ENCODE peak calls at places on chromosomes 11 and 22, in nine cellular contexts. G is left lung; C is HepG2; S is heart right ventricle; E is CD8-positive, alpha-beta T cell; Y is AG09309; Q is colonic mucosa; K is choroid plexus epithelial cell; M is dorsolateral prefrontal cortex. V is an unnamed sample.

GRCh38 chr11:37109205-37109585 is 511.2 kb upstream of the RAG2 start:
- DNase-seq in G (no peak), C (no peak), S (no peak), E (no peak), Y (no peak), Q (no peak), K (no peak), M (no peak), V (peak)

GRCh38 chr11:61698173-61698965 is 18.2 kb downstream of the DAGLA start:
- DNase-seq in G (no peak), C (no peak), S (no peak), E (no peak), Y (no peak), Q (no peak), K (no peak), M (peak), V (no peak)

GRCh38 chr11:34262601-34263081 is 95.2 kb downstream of the ABTB2 start:
- DNase-seq in G (no peak), C (no peak), S (no peak), E (no peak), Y (no peak), Q (no peak), K (no peak), M (no peak), V (no peak)

GRCh38 chr11:35539781-35540281 is 14.4 kb upstream of the PAMR1 start:
- DNase-seq in G (no peak), C (no peak), S (peak), E (no peak), Y (peak), Q (peak), K (peak), M (no peak), V (peak)

GRCh38 chr11:87675993-87676392 is 499.2 kb downstream of the RAB38 start:
- DNase-seq in G (no peak), C (no peak), S (no peak), E (no peak), Y (no peak), Q (no peak), K (no peak), M (no peak), V (no peak)

GRCh38 chr11:19803506-19803998 is 90.9 kb downstream of the NAV2 start:
- DNase-seq in G (no peak), C (no peak), S (no peak), E (no peak), Y (no peak), Q (peak), K (no peak), M (no peak), V (no peak)

GRCh38 chr11:57219021-57219627 is 17.9 kb downstream of the APLNR start:
- DNase-seq in G (no peak), C (no peak), S (no peak), E (no peak), Y (no peak), Q (no peak), K (peak), M (no peak), V (peak)

GRCh38 chr11:67519726-67520125 is 3.5 kb downstream of the CABP2 start:
- DNase-seq in G (peak), C (no peak), S (no peak), E (no peak), Y (no peak), Q (no peak), K (no peak), M (no peak), V (no peak)

GRCh38 chr11:40274017-40274416 is 1185.4 kb downstream of the LRRC4C start:
- DNase-seq in G (no peak), C (no peak), S (no peak), E (no peak), Y (no peak), Q (no peak), K (peak), M (no peak), V (peak)

GRCh38 chr22:28750471-28750881 is 8.6 kb downstream of the HSCB start:
- DNase-seq in G (no peak), C (no peak), S (no peak), E (no peak), Y (no peak), Q (no peak), K (peak), M (no peak), V (peak)

GRCh38 chr11:113397821-113398220 is 10.2 kb downstream of the ANKK1 start:
- DNase-seq in G (no peak), C (no peak), S (no peak), E (no peak), Y (no peak), Q (no peak), K (no peak), M (no peak), V (no peak)

GRCh38 chr11:112227471-112227870 is 1.2 kb downstream of the PTS start:
- DNase-seq in G (no peak), C (no peak), S (no peak), E (no peak), Y (no peak), Q (no peak), K (no peak), M (no peak), V (no peak)

GRCh38 chr22:38193580-38193979 is 8.2 kb upstream of the MAFF start:
- DNase-seq in G (no peak), C (no peak), S (peak), E (no peak), Y (no peak), Q (no peak), K (no peak), M (no peak), V (peak)

GRCh38 chr11:73240190-73240781 is 22.2 kb downstream of the P2RY2 start:
- DNase-seq in G (no peak), C (no peak), S (peak), E (no peak), Y (peak), Q (no peak), K (peak), M (peak), V (peak)

GRCh38 chr11:28673687-28674431 is 565.7 kb downstream of the METTL15 start:
- DNase-seq in G (no peak), C (no peak), S (no peak), E (no peak), Y (peak), Q (no peak), K (no peak), M (no peak), V (no peak)

GRCh38 chr11:34126959-34127848 is 21.8 kb downstream of the NAT10 start:
- DNase-seq in G (no peak), C (no peak), S (no peak), E (no peak), Y (no peak), Q (no peak), K (no peak), M (no peak), V (no peak)

GRCh38 chr11:131897247-131897646 is 526.8 kb downstream of the NTM start:
- DNase-seq in G (no peak), C (no peak), S (no peak), E (no peak), Y (no peak), Q (no peak), K (no peak), M (no peak), V (no peak)

GRCh38 chr22:47154621-47155081 is 392.2 kb downstream of the TBC1D22A start:
- DNase-seq in G (no peak), C (no peak), S (peak), E (no peak), Y (peak), Q (no peak), K (peak), M (peak), V (peak)

GRCh38 chr22:23156286-23156685 is 11.0 kb downstream of the RAB36 start:
- DNase-seq in G (no peak), C (no peak), S (no peak), E (no peak), Y (no peak), Q (no peak), K (no peak), M (no peak), V (no peak)

GRCh38 chr11:67651976-67652895 is 1.7 kb upstream of the ACY3 start:
- DNase-seq in G (peak), C (no peak), S (no peak), E (no peak), Y (no peak), Q (no peak), K (no peak), M (no peak), V (peak)

GRCh38 chr11:132332521-132332920 is 962.1 kb downstream of the NTM start:
- DNase-seq in G (no peak), C (no peak), S (no peak), E (no peak), Y (no peak), Q (no peak), K (no peak), M (no peak), V (no peak)

GRCh38 chr22:22045576-22046335 is 63.2 kb upstream of the TOP3B start:
- DNase-seq in G (no peak), C (no peak), S (no peak), E (no peak), Y (no peak), Q (no peak), K (no peak), M (no peak), V (no peak)

GRCh38 chr11:125123947-125124633 is 12.7 kb upstream of the TMEM218 start:
- DNase-seq in G (no peak), C (peak), S (peak), E (no peak), Y (no peak), Q (peak), K (peak), M (no peak), V (peak)

GRCh38 chr11:35059040-35059439 is 79.9 kb upstream of the CD44 start:
- DNase-seq in G (no peak), C (no peak), S (no peak), E (no peak), Y (no peak), Q (no peak), K (no peak), M (no peak), V (no peak)

DNA sequence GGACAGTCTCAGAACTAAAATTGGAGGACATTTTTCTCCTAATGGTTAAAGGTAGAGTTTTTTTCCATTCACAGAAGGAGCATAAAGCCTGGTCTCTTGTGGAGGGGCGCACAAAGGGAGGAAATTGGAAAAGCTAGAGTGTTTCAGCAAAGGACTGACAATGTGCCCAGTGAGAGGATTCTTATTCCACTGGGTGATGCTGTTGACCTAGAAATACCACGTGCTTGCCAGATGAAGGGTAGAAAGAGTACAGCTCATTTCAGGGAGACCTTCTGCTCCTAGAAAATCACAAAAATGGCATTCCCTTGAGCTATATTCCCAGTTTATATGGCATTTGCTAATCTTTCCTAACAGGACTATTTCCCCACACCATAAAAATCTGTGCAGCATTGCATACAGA is 21.1 kb downstream of the MS4A6E start:
- DNase-seq in G (no peak), C (no peak), S (no peak), E (no peak), Y (no peak), Q (no peak), K (no peak), M (no peak), V (no peak)
- TF ChIP-seq CTCF in G (no peak), C (no peak), S (no peak), E (no peak), Y (no peak), Q (no peak), K (no peak), M (no peak), V (no peak)

GRCh38 chr11:58490827-58491226 is 17.1 kb downstream of the OR5B21 start:
- DNase-seq in G (no peak), C (no peak), S (no peak), E (no peak), Y (no peak), Q (no peak), K (no peak), M (no peak), V (no peak)
- H3K4me3 ChIP-seq in G (no peak), C (no peak), S (no peak), E (no peak), Y (no peak), Q (no peak), K (no peak), M (no peak), V (no peak)

GRCh38 chr11:74634537-74634936 is 42.2 kb downstream of the POLD3 start:
- DNase-seq in G (no peak), C (peak), S (no peak), E (no peak), Y (no peak), Q (peak), K (peak), M (no peak), V (peak)
- TF ChIP-seq CTCF in G (no peak), C (peak), S (peak), E (no peak), Y (peak), Q (no peak), K (peak), M (peak), V (peak)

GRCh38 chr11:135002236-135002635 is 590.2 kb upstream of the B3GAT1 start:
- DNase-seq in G (no peak), C (no peak), S (no peak), E (no peak), Y (no peak), Q (no peak), K (no peak), M (no peak), V (no peak)
- H3K4me3 ChIP-seq in G (no peak), C (no peak), S (no peak), E (no peak), Y (no peak), Q (no peak), K (no peak), M (no peak), V (no peak)